ENCODE peak calls at places on chromosomes 4 and X, in five cellular contexts. H is NCI-H774, J is HS-27A, B is right cardiac atrium, V is fibroblast of lung. D is an unnamed sample.

GRCh38 chrX:24235084-24235710 is 78.7 kb downstream of the SUPT20HL2 start:
- DNase-seq in H (no peak), J (no peak), B (no peak), V (no peak), D (no peak)

GRCh38 chr4:141028024-141028529 is 105.2 kb downstream of the RNF150 start:
- DNase-seq in H (no peak), J (no peak), B (no peak), V (peak; percentile 89), D (no peak)

GRCh38 chr4:152221816-152222516 is 313.9 kb downstream of the FBXW7 start:
- DNase-seq in H (no peak), J (no peak), B (no peak), V (no peak), D (no peak)

GRCh38 chr4:133618963-133619362 is 469.9 kb downstream of the PCDH10 start:
- DNase-seq in H (no peak), J (no peak), B (no peak), V (no peak), D (no peak)

GRCh38 chr4:104352211-104352610 is 142.5 kb downstream of the CXXC4 start:
- DNase-seq in H (no peak), J (no peak), B (no peak), V (no peak), D (no peak)

GRCh38 chr4:123786955-123787354 is 390.4 kb downstream of the SPRY1 start:
- DNase-seq in H (no peak), J (no peak), B (peak; percentile 60), V (peak; percentile 77), D (no peak)

GRCh38 chr4:82380344-82380743 is 6.6 kb upstream of the HNRNPD start:
- DNase-seq in H (no peak), J (no peak), B (peak; percentile 82), V (no peak), D (no peak)

GRCh38 chr4:74304136-74304628 is 4.1 kb upstream of the EPGN start:
- DNase-seq in H (no peak), J (no peak), B (no peak), V (no peak), D (no peak)

GRCh38 chr4:147833254-147833653 is 101.4 kb downstream of the ARHGAP10 start:
- DNase-seq in H (no peak), J (no peak), B (no peak), V (peak; percentile 55), D (no peak)

GRCh38 chr4:37584087-37584486 is 102.1 kb downstream of the RELL1 start:
- DNase-seq in H (no peak), J (no peak), B (no peak), V (no peak), D (no peak)

GRCh38 chr4:150656882-150657281 is 74.9 kb downstream of the MAB21L2 start:
- DNase-seq in H (no peak), J (no peak), B (no peak), V (no peak), D (no peak)

GRCh38 chr4:25313194-25313895 is 771 bp downstream of the ZCCHC4 start:
- DNase-seq in H (no peak), J (no peak), B (no peak), V (no peak), D (no peak)

GRCh38 chr4:26468283-26468949 is 21.9 kb downstream of the CCKAR start:
- DNase-seq in H (no peak), J (no peak), B (no peak), V (no peak), D (no peak)

GRCh38 chr4:172838943-172839342 is 329.7 kb upstream of the GALNT7 start:
- DNase-seq in H (no peak), J (no peak), B (no peak), V (no peak), D (no peak)

GRCh38 chr4:129822708-129823504 is 727.0 kb downstream of the C4orf33 start:
- DNase-seq in H (no peak), J (no peak), B (peak; percentile 23), V (no peak), D (no peak)

GRCh38 chr4:53233396-53233795 is 132.5 kb downstream of the SCFD2 start:
- DNase-seq in H (no peak), J (no peak), B (no peak), V (peak; percentile 74), D (no peak)